ENCODE peak calls at places on chromosome 20, in six cellular contexts. S is IMR-90, M is neuronal stem cell, I is trophoblast cell, G is mesenchymal stem cell, V is H1. U is an unnamed sample.

GRCh38 chr20:24118781-24119175 is 130.2 kb upstream of the GGTLC1 start:
- DNase-seq in S (no peak), M (no peak), I (peak; percentile 49), G (no peak), V (no peak), U (no peak)

GRCh38 chr20:62517901-62518610 is 42.3 kb upstream of the GATA5 start:
- DNase-seq in S (no peak), M (no peak), I (no peak), G (no peak), V (no peak), U (no peak)

GRCh38 chr20:44532981-44533331 is 11.1 kb upstream of the SERINC3 start:
- DNase-seq in S (peak; percentile 58), M (no peak), I (peak; percentile 50), G (peak; percentile 56), V (no peak), U (no peak)

GRCh38 chr20:35742741-35743523 is 872 bp upstream of the RBM39 start:
- DNase-seq in S (no peak), M (no peak), I (no peak), G (peak; percentile 51), V (no peak), U (no peak)

GRCh38 chr20:37179671-37180524 is 550 bp upstream of the MROH8 start:
- DNase-seq in S (peak; percentile 85), M (no peak), I (peak; percentile 56), G (peak; percentile 70), V (no peak), U (no peak)

GRCh38 chr20:61693055-61693600 is 372.6 kb downstream of the TAF4 start:
- DNase-seq in S (no peak), M (no peak), I (no peak), G (no peak), V (no peak), U (no peak)

GRCh38 chr20:50366270-50367103 is 143.7 kb upstream of the PTPN1 start:
- DNase-seq in S (peak; percentile 75), M (no peak), I (peak; percentile 29), G (peak; percentile 92), V (no peak), U (no peak)

GRCh38 chr20:36821964-36822437 is 48.4 kb upstream of the DSN1 start:
- DNase-seq in S (no peak), M (no peak), I (peak; percentile 79), G (no peak), V (no peak), U (no peak)

GRCh38 chr20:46715292-46715756 is 5.9 kb downstream of the SLC2A10 start:
- DNase-seq in S (peak; percentile 80), M (no peak), I (peak; percentile 18), G (peak; percentile 92), V (no peak), U (peak; percentile 69)

GRCh38 chr20:62165762-62166399 is 16.9 kb upstream of the MTG2 start:
- DNase-seq in S (no peak), M (no peak), I (no peak), G (peak; percentile 51), V (no peak), U (no peak)

GRCh38 chr20:32204485-32205115 is 2.9 kb downstream of the PLAGL2 start:
- DNase-seq in S (no peak), M (no peak), I (no peak), G (no peak), V (no peak), U (no peak)

GRCh38 chr20:62952373-62953166 is at the start of gene SLC17A9:
- DNase-seq in S (peak; percentile 12), M (no peak), I (peak; percentile 35), G (peak; percentile 74), V (peak; percentile 84), U (peak; percentile 87)

GRCh38 chr20:62407221-62407992 is at the start of gene CABLES2:
- DNase-seq in S (peak; percentile 92), M (peak; percentile 89), I (peak; percentile 95), G (peak; percentile 93), V (peak; percentile 91), U (peak; percentile 91)

GRCh38 chr20:4666001-4666470 is 55.7 kb upstream of the PRND start:
- DNase-seq in S (peak; percentile 49), M (no peak), I (peak; percentile 16), G (peak; percentile 65), V (no peak), U (no peak)

GRCh38 chr20:46317685-46318177 is 9.4 kb upstream of the CDH22 start:
- DNase-seq in S (no peak), M (no peak), I (no peak), G (no peak), V (no peak), U (no peak)

GRCh38 chr20:43938932-43939761 is 24.5 kb downstream of the TOX2 start:
- DNase-seq in S (peak; percentile 100), M (no peak), I (no peak), G (peak; percentile 99), V (no peak), U (no peak)

GRCh38 chr20:4045741-4046140 is 30.4 kb upstream of the RNF24 start:
- DNase-seq in S (peak; percentile 69), M (no peak), I (no peak), G (peak; percentile 42), V (no peak), U (no peak)

GRCh38 chr20:5489596-5489995 is 172.8 kb upstream of the PROKR2 start:
- DNase-seq in S (no peak), M (no peak), I (no peak), G (no peak), V (no peak), U (no peak)

GRCh38 chr20:13953227-13953626 is 37.2 kb downstream of the SEL1L2 start:
- DNase-seq in S (no peak), M (no peak), I (no peak), G (no peak), V (peak; percentile 71), U (peak; percentile 71)

GRCh38 chr20:13947719-13948118 is 42.7 kb downstream of the SEL1L2 start:
- DNase-seq in S (no peak), M (no peak), I (no peak), G (no peak), V (no peak), U (no peak)
- H3K23ac ChIP-seq in S (no peak overlapping the region), M (peak overlapping the region; percentile 44), I (no peak overlapping the region), G (peak overlapping the region; percentile 23), V (no peak overlapping the region), U (no peak overlapping the region)

GRCh38 chr20:1313236-1313964 is 15.5 kb downstream of the SDCBP2 start:
- DNase-seq in S (peak; percentile 71), M (peak; percentile 81), I (peak; percentile 82), G (peak; percentile 80), V (peak; percentile 91), U (peak; percentile 72)

GRCh38 chr20:1312308-1312707 is 16.6 kb downstream of the SDCBP2 start:
- DNase-seq in S (no peak), M (no peak), I (no peak), G (no peak), V (no peak), U (no peak)

GRCh38 chr20:1310506-1311190 is 18.3 kb downstream of the SDCBP2 start:
- DNase-seq in S (no peak), M (no peak), I (no peak), G (no peak), V (no peak), U (no peak)

GRCh38 chr20:1310087-1310486 is 18.9 kb downstream of the SDCBP2 start:
- DNase-seq in S (no peak), M (no peak), I (no peak), G (no peak), V (no peak), U (no peak)

DNA sequence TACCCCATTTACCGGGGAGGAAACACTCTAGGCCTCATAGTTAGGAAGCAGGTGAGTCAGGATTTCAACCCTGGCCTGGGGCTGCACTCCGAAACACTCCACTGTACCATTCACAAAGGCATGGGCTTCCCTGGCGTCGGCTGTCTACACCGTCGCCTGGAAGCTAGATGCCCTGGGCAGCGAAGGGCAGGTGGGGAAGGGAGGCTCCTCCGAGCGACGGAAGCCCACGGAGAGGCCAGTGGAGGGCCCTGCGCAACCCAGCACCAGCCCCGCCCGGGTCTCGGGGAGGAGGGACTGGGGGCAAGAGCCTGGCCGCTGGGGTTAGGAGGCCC is 16.1 kb downstream of the SDCBP2 start:
- DNase-seq in S (no peak), M (no peak), I (no peak), G (no peak), V (no peak), U (no peak)
- H2AFZ ChIP-seq in S (peak overlapping the region; percentile 93), M (peak overlapping the region; percentile 93), I (no peak overlapping the region), G (peak overlapping the region; percentile 3), V (peak overlapping the region; percentile 54), U (no peak overlapping the region)

GRCh38 chr20:57561356-57562279 is 708 bp downstream of the PCK1 start:
- DNase-seq in S (no peak), M (no peak), I (no peak), G (no peak), V (no peak), U (no peak)
- H3K23ac ChIP-seq in S (no peak overlapping the region), M (no peak overlapping the region), I (no peak overlapping the region), G (no peak overlapping the region), V (no peak overlapping the region), U (no peak overlapping the region)

GRCh38 chr20:20034486-20034885 is 17.3 kb downstream of the NAA20 start:
- DNase-seq in S (no peak), M (no peak), I (peak; percentile 59), G (no peak), V (no peak), U (no peak)

GRCh38 chr20:20036756-20037155 is 15.5 kb downstream of the CRNKL1 start:
- DNase-seq in S (no peak), M (no peak), I (no peak), G (no peak), V (no peak), U (no peak)

GRCh38 chr20:20037960-20038359 is 14.3 kb downstream of the CRNKL1 start:
- DNase-seq in S (peak; percentile 79), M (no peak), I (peak; percentile 69), G (peak; percentile 22), V (no peak), U (no peak)

GRCh38 chr20:20038586-20038985 is 13.7 kb downstream of the CRNKL1 start:
- DNase-seq in S (no peak), M (no peak), I (peak; percentile 83), G (no peak), V (no peak), U (no peak)
- H2AFZ ChIP-seq in S (no peak overlapping the region), M (no peak overlapping the region), I (no peak overlapping the region), G (no peak overlapping the region), V (no peak overlapping the region), U (no peak overlapping the region)

GRCh38 chr20:2264118-2264517 is 31.7 kb upstream of the TGM3 start:
- DNase-seq in S (no peak), M (no peak), I (no peak), G (no peak), V (no peak), U (no peak)
- H3K23ac ChIP-seq in S (no peak overlapping the region), M (no peak overlapping the region), I (no peak overlapping the region), G (no peak overlapping the region), V (no peak overlapping the region), U (no peak overlapping the region)

DNA sequence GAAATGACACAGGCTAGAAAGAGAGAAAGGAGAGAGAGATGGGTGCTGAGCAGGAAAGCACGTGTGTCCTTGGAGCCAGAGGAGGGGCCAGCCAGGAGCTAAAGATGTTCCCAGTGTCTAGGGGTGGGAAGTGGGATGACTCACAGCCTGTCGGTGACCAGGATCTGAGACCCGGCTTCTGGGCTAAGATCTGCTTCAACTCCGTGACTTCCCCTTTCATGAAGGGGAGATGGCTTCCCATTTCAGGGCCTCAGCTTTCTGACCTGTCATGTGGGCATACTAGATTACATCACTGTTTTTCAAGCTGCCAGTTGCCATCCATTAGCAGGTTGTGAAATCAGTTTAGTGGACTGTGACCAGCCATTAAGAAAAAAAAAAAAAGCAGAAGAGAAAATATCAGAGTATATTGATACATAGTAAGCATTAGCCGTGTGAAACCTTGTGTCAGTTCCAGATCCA is 5.4 kb downstream of the TGM3 start:
- DNase-seq in S (no peak), M (no peak), I (peak; percentile 48), G (peak; percentile 50), V (no peak), U (no peak)
- H2AFZ ChIP-seq in S (no peak overlapping the region), M (no peak overlapping the region), I (no peak overlapping the region), G (no peak overlapping the region), V (no peak overlapping the region), U (no peak overlapping the region)